ENCODE peak calls at places on chromosomes 1 and 21, in ten cellular contexts. Z is sigmoid colon, F is HCT116, K is Panc1, B is spleen, U is right lobe of liver, R is Peyer's patch, M is cardiac muscle cell, H is uterus, A is A549. N is an unnamed sample. For H3K4me1, the result is how much of the 10 kb centered on the place peaks cover.

GRCh38 chr1:168285971-168286628 is 5.4 kb downstream of the TBX19 start:
- DNase-seq in B (no peak), U (no peak), M (no peak), A (no peak), Z (no peak), H (no peak), R (no peak), K (no peak), F (no peak), N (no peak)

GRCh38 chr1:46396429-46397398 is 2.6 kb downstream of the FAAH start:
- DNase-seq in K (no peak), B (no peak), U (no peak), F (no peak), H (no peak), Z (peak), M (no peak), R (no peak), A (no peak), N (no peak)

GRCh38 chr1:8863138-8863537 is 15.3 kb downstream of the ENO1 start:
- DNase-seq in F (no peak), Z (no peak), U (no peak), A (no peak), M (no peak), B (no peak), R (no peak), H (no peak), K (no peak), N (no peak)

GRCh38 chr1:86616871-86617270 is 70.0 kb downstream of the CLCA4 start:
- DNase-seq in F (no peak), A (no peak), Z (no peak), H (no peak), U (no peak), K (no peak), R (peak), B (no peak), M (no peak), N (no peak)

GRCh38 chr1:10078494-10078893 is 45.7 kb downstream of the UBE4B start:
- DNase-seq in Z (no peak), K (no peak), H (no peak), F (no peak), M (no peak), U (no peak), R (no peak), B (no peak), A (no peak), N (no peak)

GRCh38 chr1:43039228-43040055 is 80.8 kb upstream of the SLC2A1 start:
- DNase-seq in U (no peak), Z (no peak), F (no peak), B (no peak), H (no peak), M (no peak), A (no peak), K (no peak), R (no peak), N (no peak)

GRCh38 chr1:223776075-223776814 is 63.9 kb downstream of the CAPN2 start:
- DNase-seq in K (peak), B (no peak), U (no peak), H (no peak), F (peak), M (no peak), Z (peak), A (peak), R (no peak), N (no peak)

GRCh38 chr21:33027401-33028185 is 1.9 kb downstream of the OLIG2 start:
- DNase-seq in U (no peak), A (no peak), H (no peak), K (no peak), Z (peak), F (no peak), M (no peak), B (no peak), R (no peak), N (no peak)

GRCh38 chr1:176552217-176552974 is 89.4 kb downstream of the PAPPA2 start:
- DNase-seq in M (no peak), U (no peak), R (no peak), B (no peak), Z (no peak), K (no peak), A (no peak), F (no peak), H (no peak), N (no peak)

GRCh38 chr1:109283748-109284600 is 1.0 kb upstream of the PSRC1 start:
- DNase-seq in H (no peak), Z (no peak), M (no peak), F (no peak), B (no peak), U (no peak), K (no peak), R (no peak), A (no peak), N (no peak)

GRCh38 chr1:228876187-228876586 is 140.9 kb downstream of the RHOU start:
- DNase-seq in M (no peak), U (no peak), Z (no peak), K (no peak), R (no peak), H (no peak), B (peak), A (no peak), F (no peak), N (no peak)

GRCh38 chr1:44423706-44424546 is 18.9 kb downstream of the RNF220 start:
- DNase-seq in A (no peak), K (no peak), B (no peak), F (no peak), M (no peak), R (no peak), U (no peak), H (peak), Z (peak), N (peak)

GRCh38 chr1:59089922-59090457 is 206.9 kb upstream of the FGGY start:
- DNase-seq in B (no peak), R (no peak), U (no peak), K (no peak), M (no peak), Z (no peak), F (no peak), A (no peak), H (no peak), N (no peak)

GRCh38 chr1:240539700-240540414 is 72.1 kb downstream of the GREM2 start:
- DNase-seq in R (no peak), K (no peak), U (no peak), A (no peak), F (no peak), Z (no peak), B (no peak), H (no peak), M (no peak), N (no peak)

GRCh38 chr1:54207287-54207686 is 7.3 kb downstream of the MRPL37 start:
- DNase-seq in R (no peak), B (no peak), K (no peak), M (no peak), F (no peak), H (no peak), Z (no peak), U (no peak), A (no peak), N (no peak)

GRCh38 chr1:119219711-119220110 is 79.3 kb upstream of the WARS2 start:
- DNase-seq in M (no peak), Z (no peak), H (no peak), A (no peak), R (no peak), U (no peak), B (no peak), K (no peak), F (no peak), N (no peak)

GRCh38 chr1:196400478-196401453 is 207.5 kb downstream of the KCNT2 start:
- DNase-seq in M (no peak), H (peak), U (peak), B (no peak), Z (peak), R (no peak), K (no peak), F (no peak), A (no peak), N (no peak)

GRCh38 chr1:230030122-230030821 is 36.8 kb upstream of the GALNT2 start:
- DNase-seq in H (no peak), U (no peak), F (no peak), R (no peak), K (no peak), M (no peak), B (no peak), A (no peak), Z (no peak), N (no peak)

GRCh38 chr1:21651214-21652042 is 17.7 kb downstream of the RAP1GAP start:
- DNase-seq in B (peak), H (peak), F (no peak), R (no peak), K (no peak), M (peak), A (peak), U (no peak), Z (no peak), N (peak)

GRCh38 chr1:80918365-80918764 is 882.4 kb upstream of the ADGRL2 start:
- DNase-seq in U (no peak), K (no peak), R (no peak), A (no peak), M (no peak), F (no peak), Z (no peak), H (no peak), B (no peak), N (no peak)

GRCh38 chr1:168297019-168297418 is 16.3 kb downstream of the TBX19 start:
- DNase-seq in F (no peak), Z (no peak), M (no peak), U (no peak), A (no peak), H (no peak), K (no peak), B (no peak), R (no peak), N (no peak)

GRCh38 chr1:180309338-180309737 is 79.3 kb downstream of the LHX4 start:
- DNase-seq in H (no peak), R (no peak), Z (no peak), B (no peak), K (no peak), U (no peak), F (no peak), A (peak), M (no peak), N (no peak)

GRCh38 chr1:235933017-235933416 is 66.3 kb upstream of the LYST start:
- DNase-seq in Z (no peak), A (no peak), B (no peak), F (no peak), R (no peak), K (no peak), M (no peak), H (no peak), U (no peak), N (no peak)

GRCh38 chr1:12617511-12617900 is 504 bp downstream of the DHRS3 start:
- DNase-seq in F (no peak), Z (no peak), M (no peak), U (no peak), R (no peak), B (peak), K (no peak), A (no peak), H (no peak), N (peak)

GRCh38 chr1:58717979-58718378 is 18.1 kb upstream of the MYSM1 start:
- DNase-seq in H (no peak), Z (no peak), M (no peak), U (no peak), R (peak), A (no peak), F (no peak), K (no peak), B (no peak), N (no peak)

GRCh38 chr1:157798211-157798610 is 21.3 kb upstream of the FCRL2 start:
- DNase-seq in R (peak), Z (no peak), K (no peak), H (no peak), A (no peak), B (no peak), M (no peak), U (no peak), F (no peak), N (no peak)

GRCh38 chr1:168391759-168392681 is 111.3 kb downstream of the TBX19 start:
- DNase-seq in Z (peak), R (no peak), K (no peak), F (no peak), U (no peak), H (no peak), M (no peak), B (no peak), A (peak), N (peak)

GRCh38 chr1:108708726-108709660 is 3.7 kb upstream of the FNDC7 start:
- DNase-seq in Z (no peak), B (peak), M (no peak), R (peak), H (no peak), K (no peak), F (no peak), A (peak), U (no peak), N (no peak)

GRCh38 chr1:76764638-76765572 is 102.4 kb upstream of the ST6GALNAC5 start:
- DNase-seq in Z (no peak), U (no peak), A (no peak), K (no peak), F (no peak), B (no peak), M (peak), H (no peak), R (no peak), N (peak)

GRCh38 chr1:172342584-172343245 is 77.8 kb upstream of the C1orf105 start:
- DNase-seq in B (no peak), R (no peak), U (no peak), Z (no peak), A (no peak), H (no peak), F (no peak), K (no peak), M (no peak), N (no peak)

GRCh38 chr1:204323887-204324286 is 35.8 kb downstream of the PLEKHA6 start:
- DNase-seq in A (peak), F (no peak), K (peak), Z (no peak), H (no peak), R (no peak), M (peak), U (no peak), B (no peak), N (no peak)

GRCh38 chr21:40699366-40699765 is 147.6 kb downstream of the DSCAM start:
- DNase-seq in K (no peak), Z (no peak), A (no peak), M (no peak), R (no peak), F (no peak), H (no peak), B (no peak), U (no peak), N (no peak)

GRCh38 chr1:94039514-94039870 is 81.5 kb downstream of the ABCA4 start:
- DNase-seq in H (peak), R (peak), M (peak), B (peak), A (peak), K (peak), F (peak), Z (peak), U (peak), N (peak)

GRCh38 chr1:197184190-197184589 is 37.7 kb upstream of the ASPM start:
- DNase-seq in F (no peak), H (no peak), R (no peak), Z (no peak), B (no peak), A (no peak), M (no peak), K (no peak), U (no peak), N (no peak)

GRCh38 chr1:9112961-9113880 is 15.7 kb downstream of the GPR157 start:
- DNase-seq in Z (peak), M (no peak), K (no peak), H (no peak), A (peak), U (peak), F (no peak), R (no peak), B (peak), N (no peak)

DNA sequence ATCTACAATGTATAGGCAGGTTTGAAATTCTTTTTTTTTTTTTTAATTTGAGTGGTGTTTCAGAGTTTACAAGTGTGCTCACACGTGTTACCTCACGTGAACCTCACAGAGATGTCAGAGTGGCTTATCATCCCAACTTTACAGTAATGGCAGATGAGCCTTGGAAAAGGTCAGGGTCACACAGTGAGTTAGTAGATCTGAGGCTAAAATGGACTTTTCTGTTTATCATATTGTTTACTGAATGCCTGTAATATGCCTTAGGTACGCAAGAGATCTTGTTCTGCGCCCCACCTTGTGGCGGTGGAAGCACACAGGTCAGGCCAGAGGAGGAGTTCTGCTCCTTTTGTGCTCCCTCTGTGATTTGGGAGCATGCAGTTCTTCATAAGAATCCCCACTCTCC is 80.0 kb downstream of the DYRK1A start:
- DNase-seq in K (no peak), F (no peak), R (no peak), M (no peak), H (no peak), Z (no peak), A (no peak), B (no peak), U (no peak), N (no peak)
- TF ChIP-seq CTCF in K (peak), F (peak), R (no peak), M (no peak), H (no peak), Z (no peak), A (no peak), B (no peak), U (no peak), N (no peak)

GRCh38 chr1:203126866-203127671 is 457 bp upstream of the ADORA1 start:
- DNase-seq in F (no peak), A (no peak), R (no peak), Z (no peak), M (no peak), H (no peak), B (no peak), K (no peak), U (no peak), N (no peak)
- H3K4me3 ChIP-seq in F (peak), A (peak), R (peak), Z (peak), M (peak), H (peak), B (peak), K (peak), U (no peak), N (peak)

GRCh38 chr1:112234710-112235109 is 161.3 kb upstream of the CTTNBP2NL start:
- DNase-seq in Z (no peak), K (no peak), B (no peak), R (no peak), U (no peak), M (no peak), F (no peak), A (no peak), H (no peak), N (no peak)
- H3K4me1 ChIP-seq in Z (under half), K (under half), B (under half), R (under half), U (under half), M (under half), F (under half), A (under half), H (under half), N (under half)

GRCh38 chr1:18948913-18949688 is 7.4 kb downstream of the IFFO2 start:
- DNase-seq in K (no peak), B (no peak), R (no peak), H (peak), Z (peak), M (peak), U (peak), F (no peak), A (peak), N (peak)
- TF ChIP-seq CTCF in K (no peak), B (no peak), R (no peak), H (peak), Z (no peak), M (no peak), U (no peak), F (no peak), A (no peak), N (no peak)

GRCh38 chr1:151147132-151147503 is 687 bp upstream of the SEMA6C start:
- DNase-seq in B (no peak), F (no peak), H (peak), U (no peak), R (no peak), Z (no peak), K (no peak), A (no peak), M (no peak), N (no peak)
- H3K4me3 ChIP-seq in B (peak), F (peak), H (peak), U (peak), R (peak), Z (peak), K (peak), A (peak), M (peak), N (peak)

N was measured in pancreas.